ENCODE peak calls at places on chromosomes 1 and 21, in four cellular contexts. L is DMS53; P is stimulated activated CD4-positive, alpha-beta T cell treated with anti-CD3 and anti-CD28 coated beads, Interleukin-1b, Interleukin-23, amount 100 ng/mL, for 24 hours; N is T-helper 9 cell. T is an unnamed sample.

GRCh38 chr1:174875306-174875705 is 124.4 kb upstream of the CACYBP start:
- DNase-seq in L (peak), P (no peak), N (peak), T (no peak)

GRCh38 chr1:52595061-52595460 is 7.1 kb upstream of the GPX7 start:
- DNase-seq in L (no peak), P (no peak), N (no peak), T (no peak)

GRCh38 chr1:37978541-37978940 is 11.3 kb downstream of the SF3A3 start:
- DNase-seq in L (no peak), P (no peak), N (no peak), T (no peak)

GRCh38 chr21:27035791-27036190 is 68.9 kb upstream of the ADAMTS5 start:
- DNase-seq in L (no peak), P (no peak), N (no peak), T (no peak)

GRCh38 chr1:176450526-176450925 is 12.4 kb upstream of the PAPPA2 start:
- DNase-seq in L (peak), P (no peak), N (no peak), T (peak)

GRCh38 chr1:172460177-172460576 is 16.3 kb upstream of the PIGC start:
- DNase-seq in L (peak), P (no peak), N (no peak), T (no peak)

GRCh38 chr1:50704126-50704525 is 255.9 kb downstream of the FAF1 start:
- DNase-seq in L (peak), P (no peak), N (no peak), T (peak)

GRCh38 chr1:95440511-95440910 is 206.5 kb downstream of the RWDD3 start:
- DNase-seq in L (no peak), P (no peak), N (no peak), T (no peak)

GRCh38 chr1:200561856-200562214 is 58.7 kb downstream of the KIF14 start:
- DNase-seq in L (no peak), P (no peak), N (no peak), T (no peak)

GRCh38 chr1:185536165-185536920 is 197.8 kb upstream of the HMCN1 start:
- DNase-seq in L (no peak), P (no peak), N (no peak), T (no peak)

GRCh38 chr21:37088196-37088595 is 15.1 kb downstream of the TTC3 start:
- DNase-seq in L (no peak), P (no peak), N (no peak), T (no peak)

GRCh38 chr1:29122662-29122986 is 1.1 kb downstream of the TMEM200B start:
- DNase-seq in L (peak), P (no peak), N (no peak), T (no peak)

GRCh38 chr1:200217703-200218102 is 190.2 kb downstream of the NR5A2 start:
- DNase-seq in L (no peak), P (no peak), N (no peak), T (no peak)

T was measured in HT1080.